ENCODE peak calls at places on chromosomes 2 and 18, in eight cellular contexts. One of them, this sample, is unnamed.

GRCh38 chr2:96509114-96509846 is 4.1 kb upstream of the NEURL3 start:
- DNase-seq in HCT116: peak; percentile 77
- DNase-seq in prostate gland: peak; percentile 86
- DNase-seq in endothelial cell: peak; percentile 95
- DNase-seq in CD4-positive, alpha-beta T cell: peak; percentile 26
- DNase-seq in HFFc6: peak; percentile 78
- DNase-seq in cardiac fibroblast: peak; percentile 89
- DNase-seq in HFF-Myc: peak; percentile 65
- DNase-seq in this sample: peak; percentile 80

GRCh38 chr2:43399515-43400245 is 173.3 kb upstream of the ZFP36L2 start:
- DNase-seq in HCT116: no peak
- DNase-seq in prostate gland: no peak
- DNase-seq in endothelial cell: no peak
- DNase-seq in CD4-positive, alpha-beta T cell: no peak
- DNase-seq in HFFc6: peak; percentile 62
- DNase-seq in cardiac fibroblast: peak; percentile 90
- DNase-seq in HFF-Myc: peak; percentile 78
- DNase-seq in this sample: no peak

GRCh38 chr2:108813732-108814131 is 27.2 kb downstream of the CCDC138 start:
- DNase-seq in HCT116: no peak
- DNase-seq in prostate gland: no peak
- DNase-seq in endothelial cell: no peak
- DNase-seq in CD4-positive, alpha-beta T cell: no peak
- DNase-seq in HFFc6: no peak
- DNase-seq in cardiac fibroblast: no peak
- DNase-seq in HFF-Myc: no peak
- DNase-seq in this sample: no peak

GRCh38 chr2:180823546-180824141 is 156.8 kb upstream of the UBE2E3 start:
- DNase-seq in HCT116: no peak
- DNase-seq in prostate gland: no peak
- DNase-seq in endothelial cell: no peak
- DNase-seq in CD4-positive, alpha-beta T cell: no peak
- DNase-seq in HFFc6: peak; percentile 50
- DNase-seq in cardiac fibroblast: peak; percentile 34
- DNase-seq in HFF-Myc: no peak
- DNase-seq in this sample: no peak

GRCh38 chr2:11976090-11976489 is 229.7 kb downstream of the LPIN1 start:
- DNase-seq in HCT116: no peak
- DNase-seq in prostate gland: no peak
- DNase-seq in endothelial cell: no peak
- DNase-seq in CD4-positive, alpha-beta T cell: no peak
- DNase-seq in HFFc6: no peak
- DNase-seq in cardiac fibroblast: no peak
- DNase-seq in HFF-Myc: no peak
- DNase-seq in this sample: no peak

GRCh38 chr2:71256421-71256820 is 29.5 kb upstream of the PAIP2B start:
- DNase-seq in HCT116: no peak
- DNase-seq in prostate gland: no peak
- DNase-seq in endothelial cell: no peak
- DNase-seq in CD4-positive, alpha-beta T cell: no peak
- DNase-seq in HFFc6: no peak
- DNase-seq in cardiac fibroblast: no peak
- DNase-seq in HFF-Myc: no peak
- DNase-seq in this sample: no peak

GRCh38 chr2:240507778-240508251 is 50.0 kb downstream of the ANKMY1 start:
- DNase-seq in HCT116: no peak
- DNase-seq in prostate gland: peak; percentile 2
- DNase-seq in endothelial cell: no peak
- DNase-seq in CD4-positive, alpha-beta T cell: no peak
- DNase-seq in HFFc6: no peak
- DNase-seq in cardiac fibroblast: no peak
- DNase-seq in HFF-Myc: no peak
- DNase-seq in this sample: no peak

GRCh38 chr2:42191285-42192009 is 22.3 kb downstream of the EML4 start:
- DNase-seq in HCT116: no peak
- DNase-seq in prostate gland: no peak
- DNase-seq in endothelial cell: no peak
- DNase-seq in CD4-positive, alpha-beta T cell: no peak
- DNase-seq in HFFc6: no peak
- DNase-seq in cardiac fibroblast: no peak
- DNase-seq in HFF-Myc: no peak
- DNase-seq in this sample: no peak

GRCh38 chr18:27996792-27997191 is 180.1 kb downstream of the CDH2 start:
- DNase-seq in HCT116: no peak
- DNase-seq in prostate gland: no peak
- DNase-seq in endothelial cell: no peak
- DNase-seq in CD4-positive, alpha-beta T cell: no peak
- DNase-seq in HFFc6: peak; percentile 42
- DNase-seq in cardiac fibroblast: peak; percentile 15
- DNase-seq in HFF-Myc: peak; percentile 24
- DNase-seq in this sample: no peak

GRCh38 chr2:30239308-30240161 is 8.2 kb downstream of the LBH start:
- DNase-seq in HCT116: peak; percentile 55
- DNase-seq in prostate gland: peak; percentile 23
- DNase-seq in endothelial cell: peak; percentile 72
- DNase-seq in CD4-positive, alpha-beta T cell: peak; percentile 71
- DNase-seq in HFFc6: peak; percentile 31
- DNase-seq in cardiac fibroblast: peak; percentile 95
- DNase-seq in HFF-Myc: no peak
- DNase-seq in this sample: peak; percentile 88

GRCh38 chr2:177622516-177622915 is 229.9 kb downstream of the AGPS start:
- DNase-seq in HCT116: peak; percentile 13
- DNase-seq in prostate gland: no peak
- DNase-seq in endothelial cell: no peak
- DNase-seq in CD4-positive, alpha-beta T cell: no peak
- DNase-seq in HFFc6: no peak
- DNase-seq in cardiac fibroblast: no peak
- DNase-seq in HFF-Myc: no peak
- DNase-seq in this sample: no peak

DNA sequence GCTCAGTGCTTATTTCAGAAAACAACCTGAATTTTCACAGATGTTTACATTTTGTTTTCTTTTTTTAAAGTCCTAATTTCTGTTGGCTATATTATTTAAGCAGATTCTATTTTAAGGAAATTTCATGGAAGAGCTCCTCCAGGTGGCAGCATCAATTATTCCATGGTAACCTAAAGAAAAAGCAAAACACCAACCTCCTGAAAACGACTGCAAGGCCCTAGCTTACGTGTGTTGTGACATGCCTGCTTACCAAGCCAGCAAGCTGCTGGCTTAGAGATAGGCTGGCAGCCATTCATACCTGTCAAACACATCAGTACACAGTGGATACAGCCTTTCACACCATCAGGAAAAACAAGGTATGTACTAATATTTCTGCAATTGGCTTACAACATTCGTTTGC is 64.9 kb downstream of the LPIN2 start:
- DNase-seq in HCT116: peak; percentile 7
- DNase-seq in prostate gland: peak; percentile 57
- DNase-seq in endothelial cell: no peak
- DNase-seq in CD4-positive, alpha-beta T cell: no peak
- DNase-seq in HFFc6: peak; percentile 28
- DNase-seq in cardiac fibroblast: peak; percentile 86
- DNase-seq in HFF-Myc: no peak
- DNase-seq in this sample: no peak
- TF ChIP-seq CTCF in HCT116: peak; percentile 50
- TF ChIP-seq CTCF in prostate gland: peak; percentile 25
- TF ChIP-seq CTCF in endothelial cell: peak; percentile 54
- TF ChIP-seq CTCF in CD4-positive, alpha-beta T cell: no peak
- TF ChIP-seq CTCF in HFFc6: peak; percentile 75
- TF ChIP-seq CTCF in cardiac fibroblast: peak; percentile 43
- TF ChIP-seq CTCF in HFF-Myc: peak; percentile 22
- TF ChIP-seq CTCF in this sample: no peak

DNA sequence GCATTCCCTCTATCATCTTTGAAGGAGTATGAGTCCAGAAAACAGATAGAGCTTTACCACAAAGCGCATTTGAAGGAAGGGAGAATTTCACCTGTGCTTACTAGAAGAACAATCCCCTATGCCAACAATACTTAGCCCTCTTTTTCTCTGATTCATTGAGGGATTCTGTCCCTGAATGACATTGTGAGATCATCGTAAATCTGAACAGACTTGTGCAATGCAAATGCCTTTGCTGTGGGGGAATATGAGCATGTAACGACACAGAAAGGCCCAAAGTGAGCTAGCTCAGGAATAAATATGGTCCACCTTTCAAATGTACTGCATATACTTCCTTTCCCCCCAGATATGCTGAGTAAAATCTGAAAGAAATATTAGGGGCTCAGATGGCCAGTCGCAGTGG is 67.6 kb downstream of the SCN1A start:
- DNase-seq in HCT116: no peak
- DNase-seq in prostate gland: no peak
- DNase-seq in endothelial cell: no peak
- DNase-seq in CD4-positive, alpha-beta T cell: no peak
- DNase-seq in HFFc6: no peak
- DNase-seq in cardiac fibroblast: peak; percentile 19
- DNase-seq in HFF-Myc: no peak
- DNase-seq in this sample: no peak
- TF ChIP-seq CTCF in HCT116: no peak
- TF ChIP-seq CTCF in prostate gland: no peak
- TF ChIP-seq CTCF in endothelial cell: no peak
- TF ChIP-seq CTCF in CD4-positive, alpha-beta T cell: no peak
- TF ChIP-seq CTCF in HFFc6: no peak
- TF ChIP-seq CTCF in cardiac fibroblast: no peak
- TF ChIP-seq CTCF in HFF-Myc: no peak
- TF ChIP-seq CTCF in this sample: no peak

GRCh38 chr2:83016343-83017110 is 1442.6 kb downstream of the SUCLG1 start:
- DNase-seq in HCT116: no peak
- DNase-seq in prostate gland: no peak
- DNase-seq in endothelial cell: no peak
- DNase-seq in CD4-positive, alpha-beta T cell: no peak
- DNase-seq in HFFc6: no peak
- DNase-seq in cardiac fibroblast: no peak
- DNase-seq in HFF-Myc: no peak
- DNase-seq in this sample: no peak
- TF ChIP-seq CTCF in HCT116: no peak
- TF ChIP-seq CTCF in prostate gland: no peak
- TF ChIP-seq CTCF in endothelial cell: no peak
- TF ChIP-seq CTCF in CD4-positive, alpha-beta T cell: no peak
- TF ChIP-seq CTCF in HFFc6: no peak
- TF ChIP-seq CTCF in cardiac fibroblast: no peak
- TF ChIP-seq CTCF in HFF-Myc: no peak
- TF ChIP-seq CTCF in this sample: no peak

GRCh38 chr18:26317353-26317865 is 91.2 kb downstream of the TAF4B start:
- DNase-seq in HCT116: no peak
- DNase-seq in prostate gland: no peak
- DNase-seq in endothelial cell: no peak
- DNase-seq in CD4-positive, alpha-beta T cell: no peak
- DNase-seq in HFFc6: no peak
- DNase-seq in cardiac fibroblast: peak; percentile 7
- DNase-seq in HFF-Myc: no peak
- DNase-seq in this sample: no peak

GRCh38 chr18:26327062-26327461 is 100.8 kb downstream of the TAF4B start:
- DNase-seq in HCT116: no peak
- DNase-seq in prostate gland: no peak
- DNase-seq in endothelial cell: no peak
- DNase-seq in CD4-positive, alpha-beta T cell: no peak
- DNase-seq in HFFc6: no peak
- DNase-seq in cardiac fibroblast: no peak
- DNase-seq in HFF-Myc: no peak
- DNase-seq in this sample: no peak

DNA sequence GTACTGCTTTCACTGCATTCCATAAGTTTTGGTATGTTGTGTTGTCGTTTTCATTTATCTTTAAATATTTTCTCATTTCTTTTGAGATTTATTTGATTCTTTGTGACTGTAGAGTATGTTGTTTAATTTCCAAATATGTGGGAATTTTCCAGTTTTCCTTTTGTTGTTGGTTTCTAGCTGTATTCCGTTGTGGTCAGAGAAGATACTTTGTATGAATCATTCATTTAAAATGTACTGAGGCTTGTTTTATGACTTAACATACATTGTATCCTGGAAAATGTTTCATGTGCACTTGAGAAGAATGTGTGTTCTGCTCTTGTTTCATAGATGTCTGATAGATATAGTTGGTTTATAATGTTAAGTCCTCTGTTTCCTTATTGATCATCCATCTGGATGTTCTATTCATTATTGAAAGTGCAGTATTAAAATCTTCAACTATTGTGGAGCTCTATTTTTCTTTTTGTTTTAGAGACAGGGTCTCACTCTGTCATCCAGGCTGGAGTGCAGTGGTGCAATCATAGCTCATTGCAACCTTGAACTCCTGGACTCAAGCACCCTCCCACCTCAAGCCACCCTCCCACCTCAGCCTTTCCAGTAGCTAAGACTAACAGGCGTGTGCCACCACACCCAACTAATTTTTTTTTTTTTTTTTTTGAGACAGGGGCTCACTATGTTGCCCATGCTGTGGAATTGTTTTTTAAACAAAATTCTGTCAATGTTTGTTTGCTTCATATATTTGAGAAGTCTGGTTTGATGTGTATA is 96.8 kb downstream of the TAF4B start:
- DNase-seq in HCT116: no peak
- DNase-seq in prostate gland: no peak
- DNase-seq in endothelial cell: no peak
- DNase-seq in CD4-positive, alpha-beta T cell: no peak
- DNase-seq in HFFc6: peak; percentile 69
- DNase-seq in cardiac fibroblast: peak; percentile 20
- DNase-seq in HFF-Myc: peak; percentile 30
- DNase-seq in this sample: no peak
- TF ChIP-seq CTCF in HCT116: no peak
- TF ChIP-seq CTCF in prostate gland: no peak
- TF ChIP-seq CTCF in endothelial cell: no peak
- TF ChIP-seq CTCF in CD4-positive, alpha-beta T cell: no peak
- TF ChIP-seq CTCF in HFFc6: no peak
- TF ChIP-seq CTCF in cardiac fibroblast: no peak
- TF ChIP-seq CTCF in HFF-Myc: no peak
- TF ChIP-seq CTCF in this sample: no peak

GRCh38 chr2:160892204-160892603 is 268.0 kb upstream of the TANK start:
- DNase-seq in HCT116: no peak
- DNase-seq in prostate gland: no peak
- DNase-seq in endothelial cell: no peak
- DNase-seq in CD4-positive, alpha-beta T cell: no peak
- DNase-seq in HFFc6: no peak
- DNase-seq in cardiac fibroblast: no peak
- DNase-seq in HFF-Myc: no peak
- DNase-seq in this sample: no peak
- TF ChIP-seq CTCF in HCT116: no peak
- TF ChIP-seq CTCF in prostate gland: no peak
- TF ChIP-seq CTCF in endothelial cell: no peak
- TF ChIP-seq CTCF in CD4-positive, alpha-beta T cell: no peak
- TF ChIP-seq CTCF in HFFc6: no peak
- TF ChIP-seq CTCF in cardiac fibroblast: no peak
- TF ChIP-seq CTCF in HFF-Myc: no peak
- TF ChIP-seq CTCF in this sample: no peak